ENCODE peak calls at places on chromosomes 11 and 22, in nine cellular contexts. V is A673; I is stimulated activated CD4-positive, alpha-beta T cell treated with anti-CD3 and anti-CD28 coated beads, Interleukin-4, amount 100 ng/mL, for 48 hours; C is ELR; U is HEK293T; P is NCI-H2081; T is BJ; L is SHP77; K is esophagus squamous epithelium. F is an unnamed sample.

GRCh38 chr22:41092847-41093371 is 517 bp downstream of the EP300 start:
- DNase-seq in K (no peak), U (no peak), T (no peak), L (no peak), C (peak), I (no peak), V (peak), P (peak), F (peak)

GRCh38 chr11:76654310-76654851 is 16.2 kb downstream of the LRRC32 start:
- DNase-seq in T (peak), L (no peak), I (no peak), K (no peak), U (no peak), C (no peak), V (no peak), P (no peak), F (no peak)

GRCh38 chr11:82682003-82682751 is 51.5 kb downstream of the FAM181B start:
- DNase-seq in V (peak), I (no peak), T (peak), C (peak), K (no peak), U (peak), L (peak), P (peak), F (no peak)

GRCh38 chr22:22546490-22546889 is 12.6 kb downstream of the PRAME start:
- DNase-seq in C (no peak), U (no peak), T (no peak), I (no peak), K (no peak), V (peak), P (no peak), L (no peak), F (no peak)

GRCh38 chr11:117934526-117935307 is 5.5 kb upstream of the TMPRSS13 start:
- DNase-seq in C (no peak), I (no peak), K (no peak), T (no peak), P (no peak), U (no peak), V (no peak), L (no peak), F (no peak)

GRCh38 chr11:122108192-122108799 is 7.7 kb downstream of the BLID start:
- DNase-seq in V (peak), C (peak), K (no peak), L (no peak), U (peak), I (no peak), T (no peak), P (peak), F (no peak)

GRCh38 chr11:47201015-47201414 is 13.8 kb upstream of the DDB2 start:
- DNase-seq in P (no peak), I (no peak), U (no peak), L (no peak), K (no peak), C (no peak), T (no peak), V (peak), F (no peak)

GRCh38 chr11:45252134-45252856 is 33.8 kb downstream of the SYT13 start:
- DNase-seq in L (peak), P (no peak), V (peak), U (peak), T (no peak), K (no peak), I (peak), C (peak), F (peak)

GRCh38 chr11:66868726-66869291 is 11.9 kb downstream of the LRFN4 start:
- DNase-seq in U (peak), K (peak), P (no peak), V (peak), C (peak), T (no peak), L (peak), I (peak), F (no peak)

GRCh38 chr11:47860526-47860925 is 12.4 kb upstream of the NUP160 start:
- DNase-seq in T (no peak), L (no peak), I (no peak), K (no peak), P (no peak), C (no peak), U (no peak), V (no peak), F (no peak)

GRCh38 chr11:60305906-60306619 is 21.0 kb upstream of the MS4A6E start:
- DNase-seq in U (no peak), T (no peak), I (no peak), C (peak), L (no peak), V (peak), K (no peak), P (no peak), F (no peak)

GRCh38 chr22:45999379-45999971 is 22.5 kb upstream of the WNT7B start:
- DNase-seq in C (no peak), K (no peak), I (no peak), P (peak), L (peak), V (no peak), T (no peak), U (no peak), F (peak)

GRCh38 chr11:16605440-16605970 is 132.9 kb upstream of the C11orf58 start:
- DNase-seq in T (no peak), C (peak), U (peak), V (peak), L (no peak), I (no peak), K (no peak), P (no peak), F (peak)

GRCh38 chr22:37843746-37844089 is 416 bp downstream of the ANKRD54 start:
- DNase-seq in I (peak), K (no peak), L (no peak), P (no peak), T (no peak), V (no peak), U (peak), C (no peak), F (no peak)

GRCh38 chr11:117743121-117743815 is 53.7 kb downstream of the DSCAML1 start:
- DNase-seq in P (peak), L (no peak), T (no peak), V (no peak), U (no peak), C (no peak), I (no peak), K (no peak), F (no peak)

GRCh38 chr11:69138265-69138664 is 17.5 kb upstream of the SMIM38 start:
- DNase-seq in T (no peak), P (no peak), I (no peak), U (no peak), V (no peak), K (no peak), C (peak), L (no peak), F (no peak)

GRCh38 chr11:105611837-105612480 is 2.1 kb downstream of the GRIA4 start:
- DNase-seq in K (no peak), L (no peak), C (peak), V (no peak), U (no peak), T (no peak), I (no peak), P (peak), F (no peak)

GRCh38 chr22:46292173-46292572 is 4.5 kb upstream of the GTSE1 start:
- DNase-seq in P (no peak), V (no peak), I (no peak), T (no peak), L (no peak), K (no peak), U (no peak), C (no peak), F (no peak)

GRCh38 chr11:73931039-73931645 is 19.7 kb upstream of the DNAJB13 start:
- DNase-seq in U (peak), K (no peak), L (peak), P (peak), I (no peak), C (peak), T (no peak), V (peak), F (no peak)

GRCh38 chr22:36756746-36757607 is 18.9 kb downstream of the IFT27 start:
- DNase-seq in P (no peak), C (no peak), V (no peak), I (no peak), L (no peak), U (no peak), K (no peak), T (no peak), F (no peak)

GRCh38 chr11:109968299-109968698 is 124.9 kb upstream of the ZC3H12C start:
- DNase-seq in L (no peak), T (no peak), U (no peak), P (no peak), V (no peak), C (no peak), I (no peak), K (no peak), F (no peak)

GRCh38 chr22:36378080-36378788 is 9.5 kb downstream of the MYH9 start:
- DNase-seq in I (no peak), C (no peak), U (no peak), L (no peak), P (no peak), T (no peak), K (no peak), V (no peak), F (no peak)

GRCh38 chr11:64920124-64920523 is 3.1 kb upstream of the ATG2A start:
- DNase-seq in I (no peak), K (no peak), L (no peak), V (no peak), U (no peak), C (no peak), P (no peak), T (no peak), F (no peak)

GRCh38 chr22:27673839-27674238 is 127.7 kb downstream of the MN1 start:
- DNase-seq in U (no peak), P (no peak), I (no peak), V (no peak), T (no peak), K (no peak), C (no peak), L (no peak), F (no peak)

GRCh38 chr11:69355346-69355940 is 61.5 kb downstream of the MYEOV start:
- DNase-seq in I (no peak), K (no peak), C (no peak), T (no peak), P (no peak), L (no peak), U (no peak), V (no peak), F (no peak)

GRCh38 chr11:69374110-69374981 is 80.4 kb downstream of the MYEOV start:
- DNase-seq in P (no peak), U (no peak), C (no peak), I (no peak), L (peak), T (no peak), V (no peak), K (no peak), F (peak)

GRCh38 chr11:110962907-110963306 is 250.7 kb upstream of the ARHGAP20 start:
- DNase-seq in L (no peak), U (no peak), V (no peak), P (no peak), T (peak), K (no peak), C (no peak), I (no peak), F (no peak)

GRCh38 chr11:66373261-66373660 is 1.7 kb upstream of the SLC29A2 start:
- DNase-seq in I (no peak), U (peak), C (no peak), L (no peak), K (no peak), V (no peak), T (no peak), P (no peak), F (peak)

GRCh38 chr11:11789735-11790369 is 51.9 kb upstream of the USP47 start:
- DNase-seq in P (no peak), L (no peak), K (no peak), V (peak), I (peak), C (peak), U (peak), T (no peak), F (no peak)

GRCh38 chr11:87398913-87399312 is 361.2 kb downstream of the TMEM135 start:
- DNase-seq in T (no peak), C (no peak), I (no peak), V (no peak), K (no peak), U (no peak), L (no peak), P (no peak), F (no peak)

F was measured in heart left ventricle.